ENCODE peak calls at places on chromosomes 4 and X, in nine cellular contexts. R is endodermal cell, Z is astrocyte of the spinal cord, G is stomach, P is cardiac muscle cell, B is fibroblast of pulmonary artery, Y is left lung, V is lower leg skin, M is astrocyte. Q is an unnamed sample.

GRCh38 chr4:39698424-39699009 is 581 bp downstream of the UBE2K start:
- DNase-seq in Y (peak), G (peak), V (peak), M (peak), R (peak), Z (peak), P (peak), B (no peak), Q (peak)

GRCh38 chr4:169236901-169237626 is 33.7 kb downstream of the SH3RF1 start:
- DNase-seq in Z (no peak), R (no peak), V (peak), M (no peak), Y (no peak), B (peak), G (no peak), P (no peak), Q (no peak)

GRCh38 chrX:109826954-109827708 is 94.1 kb upstream of the ACSL4 start:
- DNase-seq in Y (no peak), B (peak), V (no peak), M (peak), P (no peak), G (no peak), Z (peak), R (no peak), Q (peak)

GRCh38 chrX:13254076-13254785 is 65.6 kb downstream of the ATXN3L start:
- DNase-seq in P (no peak), R (no peak), V (no peak), Z (peak), Y (peak), M (peak), B (peak), G (no peak), Q (peak)

GRCh38 chr4:173170210-173170778 is 1.7 kb downstream of the GALNT7 start:
- DNase-seq in G (no peak), P (no peak), V (no peak), B (no peak), Y (no peak), M (no peak), R (no peak), Z (peak), Q (peak)

GRCh38 chrX:107894038-107894437 is 68.4 kb downstream of the MID2 start:
- DNase-seq in R (peak), G (no peak), Z (peak), V (peak), B (peak), Y (no peak), P (peak), M (peak), Q (peak)

GRCh38 chr4:81723927-81724587 is 252.3 kb upstream of the RASGEF1B start:
- DNase-seq in B (peak), R (no peak), Z (peak), Y (no peak), M (no peak), V (peak), G (peak), P (no peak), Q (peak)

GRCh38 chr4:79864470-79865190 is 208.4 kb downstream of the ANTXR2 start:
- DNase-seq in M (peak), Y (no peak), R (no peak), B (no peak), V (no peak), P (peak), Z (no peak), G (no peak), Q (no peak)

GRCh38 chrX:133749370-133749769 is 236.0 kb downstream of the GPC3 start:
- DNase-seq in V (no peak), Z (no peak), M (no peak), Y (no peak), B (no peak), R (no peak), G (no peak), P (no peak), Q (no peak)

GRCh38 chr4:185165605-185166063 is 22.6 kb downstream of the SLC25A4 start:
- DNase-seq in G (no peak), V (no peak), P (no peak), R (no peak), B (peak), Z (peak), M (peak), Y (no peak), Q (peak)

GRCh38 chrX:79366556-79366887 is 612 bp downstream of the ITM2A start:
- DNase-seq in Z (no peak), Y (no peak), V (no peak), M (no peak), G (no peak), R (no peak), B (no peak), P (no peak), Q (no peak)

GRCh38 chr4:39422247-39422646 is 15.5 kb downstream of the KLB start:
- DNase-seq in V (no peak), B (no peak), P (no peak), G (no peak), Z (no peak), M (no peak), Y (no peak), R (no peak), Q (no peak)

GRCh38 chr4:185222598-185222997 is 13.2 kb downstream of the SNX25 start:
- DNase-seq in Z (peak), R (no peak), M (peak), B (no peak), P (no peak), Y (no peak), V (no peak), G (no peak), Q (peak)

GRCh38 chr4:62003695-62004094 is 803.6 kb downstream of the ADGRL3 start:
- DNase-seq in V (no peak), R (no peak), P (no peak), Z (no peak), Y (no peak), B (peak), G (no peak), M (no peak), Q (no peak)

GRCh38 chr4:62006108-62006507 is 806.0 kb downstream of the ADGRL3 start:
- DNase-seq in Z (no peak), M (no peak), R (peak), G (no peak), V (no peak), Y (no peak), B (no peak), P (no peak), Q (no peak)

GRCh38 chr4:62004881-62005280 is 804.8 kb downstream of the ADGRL3 start:
- DNase-seq in G (no peak), Y (no peak), V (no peak), Z (no peak), P (no peak), M (no peak), R (no peak), B (no peak), Q (no peak)
- H3K4me3 ChIP-seq in G (no peak), Y (no peak), V (no peak), Z (no peak), P (no peak), M (no peak), R (no peak), B (no peak), Q (no peak)

DNA sequence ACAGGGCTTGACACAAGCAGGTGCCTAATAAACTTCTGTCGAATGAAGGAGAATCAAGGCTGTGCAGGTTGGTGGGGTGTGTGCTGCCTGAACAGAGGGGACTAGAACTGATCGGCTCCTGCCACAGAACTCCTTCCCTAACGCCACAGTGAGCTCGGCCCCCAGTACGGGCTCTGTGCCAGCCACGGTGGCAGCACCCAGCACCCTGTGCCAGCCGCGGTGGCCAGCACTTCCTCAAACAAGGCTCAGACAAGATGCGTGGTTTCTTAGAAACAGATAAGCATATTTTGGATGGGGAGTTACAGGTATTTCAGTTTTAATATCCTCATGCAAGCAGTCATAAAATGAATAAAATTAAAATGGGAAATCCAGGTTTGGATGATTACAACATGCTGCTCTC is 26.0 kb upstream of the C4orf50 start:
- DNase-seq in V (no peak), B (no peak), R (no peak), Z (no peak), M (no peak), Y (no peak), G (peak), P (no peak), Q (no peak)
- TF ChIP-seq CTCF in V (no peak), B (no peak), R (no peak), Z (no peak), M (no peak), Y (no peak), G (no peak), P (no peak), Q (no peak)

DNA sequence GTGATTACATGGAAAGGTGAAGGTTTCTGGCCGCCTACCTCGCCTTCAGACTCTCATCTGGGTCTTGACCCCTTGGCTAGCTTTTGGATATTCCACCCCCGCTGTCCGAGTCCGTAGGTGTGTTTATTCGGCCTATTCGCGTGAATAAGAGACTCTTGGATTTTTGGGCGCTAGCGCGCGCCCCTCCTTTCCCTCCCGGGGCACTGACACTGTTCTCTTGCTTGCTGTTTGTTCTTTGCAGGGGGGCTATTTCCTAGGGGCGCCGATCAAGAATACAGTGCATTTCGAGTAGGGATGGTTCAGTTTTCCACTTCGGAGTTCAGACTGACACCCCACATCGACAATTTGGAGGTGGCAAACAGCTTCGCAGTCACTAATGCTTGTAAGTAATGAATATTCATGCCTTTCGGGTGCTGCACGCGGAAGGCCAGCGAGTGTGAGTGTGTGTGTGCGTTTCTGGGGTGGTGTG is 932 bp downstream of the GRIA2 start:
- DNase-seq in P (no peak), Z (peak), Y (no peak), B (no peak), G (no peak), M (no peak), R (no peak), V (no peak), Q (no peak)
- H3K4me3 ChIP-seq in P (peak), Z (peak), Y (no peak), B (no peak), G (peak), M (peak), R (peak), V (no peak), Q (no peak)

GRCh38 chrX:134933248-134933647 is 57.5 kb upstream of the SMIM10 start:
- DNase-seq in R (no peak), V (no peak), B (no peak), G (no peak), Z (no peak), P (no peak), M (no peak), Y (no peak), Q (no peak)

GRCh38 chrX:134930501-134930900 is 60.3 kb upstream of the SMIM10 start:
- DNase-seq in P (no peak), Z (no peak), M (no peak), V (no peak), G (no peak), R (no peak), Y (no peak), B (no peak), Q (no peak)

GRCh38 chrX:134929813-134930212 is 61.0 kb upstream of the SMIM10 start:
- DNase-seq in M (no peak), Z (no peak), G (no peak), Y (no peak), B (no peak), P (no peak), R (no peak), V (no peak), Q (no peak)

GRCh38 chrX:134932528-134933217 is 58.1 kb upstream of the SMIM10 start:
- DNase-seq in B (peak), Y (no peak), G (no peak), M (peak), R (no peak), Z (peak), V (no peak), P (no peak), Q (peak)

DNA sequence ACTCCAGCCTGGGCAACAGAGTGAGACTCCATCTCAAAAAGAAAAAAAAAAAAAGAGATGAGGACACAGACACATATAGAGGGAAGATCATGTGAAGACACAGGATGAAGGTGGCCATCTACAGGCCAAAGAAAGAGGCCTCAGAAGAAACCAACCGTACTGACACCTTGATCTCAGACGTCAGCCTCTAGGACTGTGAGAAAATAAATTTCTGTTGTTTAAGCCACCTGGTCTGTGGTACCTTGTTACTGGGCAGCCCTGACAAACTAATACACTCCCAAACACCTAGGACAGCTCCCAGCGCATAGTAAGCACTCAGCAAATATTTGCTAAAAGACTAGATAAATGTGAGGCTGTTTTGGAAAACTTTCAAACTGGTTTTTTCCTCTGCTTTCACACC is 59.2 kb upstream of the SMIM10 start:
- DNase-seq in V (no peak), R (no peak), M (no peak), P (no peak), B (no peak), Z (no peak), Y (no peak), G (no peak), Q (no peak)
- TF ChIP-seq CTCF in V (no peak), R (peak), M (no peak), P (no peak), B (no peak), Z (no peak), Y (no peak), G (no peak), Q (no peak)

GRCh38 chr4:84690481-84690880 is 107.6 kb downstream of the CDS1 start:
- DNase-seq in B (no peak), Y (no peak), M (no peak), Z (no peak), P (no peak), G (no peak), V (no peak), R (no peak), Q (no peak)
- H3K4me3 ChIP-seq in B (no peak), Y (no peak), M (peak), Z (no peak), P (no peak), G (no peak), V (no peak), R (no peak), Q (no peak)

GRCh38 chr4:122920473-122920872 is 1.9 kb downstream of the NUDT6 start:
- DNase-seq in V (no peak), G (no peak), M (no peak), P (no peak), Z (no peak), R (no peak), Y (no peak), B (no peak), Q (no peak)
- TF ChIP-seq CTCF in V (no peak), G (no peak), M (no peak), P (no peak), Z (no peak), R (no peak), Y (no peak), B (no peak), Q (no peak)